ENCODE peak calls at places on chromosomes 6 and 20, in six cellular contexts. N is NCI-H774; C is posterior cingulate gyrus; W is lower leg skin; L is effector memory CD8-positive, alpha-beta T cell; E is left cardiac atrium. I is an unnamed sample.

GRCh38 chr6:88984152-88984551 is 20.7 kb upstream of the RNGTT start:
- DNase-seq in N (no peak), C (no peak), W (no peak), L (no peak), E (no peak), I (no peak)

GRCh38 chr20:37566590-37567330 is 39.1 kb upstream of the BLCAP start:
- DNase-seq in N (no peak), C (no peak), W (no peak), L (no peak), E (no peak), I (no peak)

GRCh38 chr6:40395698-40396076 is 191.5 kb downstream of the LRFN2 start:
- DNase-seq in N (no peak), C (no peak), W (no peak), L (no peak), E (no peak), I (no peak)

GRCh38 chr20:2838847-2839671 is 1.4 kb downstream of the PCED1A start:
- DNase-seq in N (no peak), C (no peak), W (no peak), L (no peak), E (no peak), I (peak)

GRCh38 chr6:7479801-7480266 is 61.6 kb upstream of the DSP start:
- DNase-seq in N (no peak), C (no peak), W (peak), L (no peak), E (no peak), I (no peak)

GRCh38 chr6:46932941-46933340 is 11.2 kb upstream of the ADGRF5 start:
- DNase-seq in N (no peak), C (no peak), W (no peak), L (no peak), E (no peak), I (no peak)

GRCh38 chr6:1738682-1739081 is 129.0 kb downstream of the FOXC1 start:
- DNase-seq in N (no peak), C (no peak), W (no peak), L (no peak), E (no peak), I (no peak)

GRCh38 chr20:24236204-24236603 is 233.2 kb upstream of the SYNDIG1 start:
- DNase-seq in N (no peak), C (no peak), W (no peak), L (no peak), E (no peak), I (no peak)

GRCh38 chr20:58553841-58554240 is 38.6 kb upstream of the APCDD1L start:
- DNase-seq in N (no peak), C (peak), W (no peak), L (no peak), E (no peak), I (no peak)

GRCh38 chr6:64520050-64520449 is 884.4 kb downstream of the PHF3 start:
- DNase-seq in N (no peak), C (no peak), W (no peak), L (no peak), E (no peak), I (no peak)

I was measured in Right ventricle myocardium inferior.